ENCODE peak calls at places on chromosome 13, in seven cellular contexts. One of them, this sample, is unnamed.

GRCh38 chr13:40190656-40191100 is 475.8 kb downstream of the FOXO1 start:
- DNase-seq in astrocyte of the cerebellum: peak
- DNase-seq in left ventricle myocardium inferior: no peak
- DNase-seq in heart right ventricle: no peak
- DNase-seq in bronchial epithelial cell: peak
- DNase-seq in retinal pigment epithelial cell: peak
- DNase-seq in upper lobe of right lung: no peak
- DNase-seq in this sample: no peak

GRCh38 chr13:94073006-94073744 is 406.3 kb downstream of the DCT start:
- DNase-seq in astrocyte of the cerebellum: peak
- DNase-seq in left ventricle myocardium inferior: no peak
- DNase-seq in heart right ventricle: no peak
- DNase-seq in bronchial epithelial cell: no peak
- DNase-seq in retinal pigment epithelial cell: no peak
- DNase-seq in upper lobe of right lung: no peak
- DNase-seq in this sample: no peak

GRCh38 chr13:109207618-109208017 is 578.2 kb downstream of the MYO16 start:
- DNase-seq in astrocyte of the cerebellum: no peak
- DNase-seq in left ventricle myocardium inferior: no peak
- DNase-seq in heart right ventricle: no peak
- DNase-seq in bronchial epithelial cell: no peak
- DNase-seq in retinal pigment epithelial cell: no peak
- DNase-seq in upper lobe of right lung: no peak
- DNase-seq in this sample: no peak

GRCh38 chr13:113544896-113545295 is 39.7 kb upstream of the TFDP1 start:
- DNase-seq in astrocyte of the cerebellum: no peak
- DNase-seq in left ventricle myocardium inferior: no peak
- DNase-seq in heart right ventricle: no peak
- DNase-seq in bronchial epithelial cell: no peak
- DNase-seq in retinal pigment epithelial cell: no peak
- DNase-seq in upper lobe of right lung: peak
- DNase-seq in this sample: no peak

GRCh38 chr13:73754727-73755292 is 379.4 kb downstream of the KLF12 start:
- DNase-seq in astrocyte of the cerebellum: peak
- DNase-seq in left ventricle myocardium inferior: no peak
- DNase-seq in heart right ventricle: no peak
- DNase-seq in bronchial epithelial cell: peak
- DNase-seq in retinal pigment epithelial cell: peak
- DNase-seq in upper lobe of right lung: no peak
- DNase-seq in this sample: no peak

GRCh38 chr13:50448535-50448981 is 394.9 kb downstream of the DLEU7 start:
- DNase-seq in astrocyte of the cerebellum: no peak
- DNase-seq in left ventricle myocardium inferior: no peak
- DNase-seq in heart right ventricle: no peak
- DNase-seq in bronchial epithelial cell: peak
- DNase-seq in retinal pigment epithelial cell: no peak
- DNase-seq in upper lobe of right lung: no peak
- DNase-seq in this sample: no peak

GRCh38 chr13:30616927-30617314 is 799 bp upstream of the USPL1 start:
- DNase-seq in astrocyte of the cerebellum: peak
- DNase-seq in left ventricle myocardium inferior: peak
- DNase-seq in heart right ventricle: no peak
- DNase-seq in bronchial epithelial cell: peak
- DNase-seq in retinal pigment epithelial cell: peak
- DNase-seq in upper lobe of right lung: no peak
- DNase-seq in this sample: peak

GRCh38 chr13:23175920-23176319 is 4.9 kb upstream of the SGCG start:
- DNase-seq in astrocyte of the cerebellum: no peak
- DNase-seq in left ventricle myocardium inferior: no peak
- DNase-seq in heart right ventricle: no peak
- DNase-seq in bronchial epithelial cell: peak
- DNase-seq in retinal pigment epithelial cell: no peak
- DNase-seq in upper lobe of right lung: no peak
- DNase-seq in this sample: no peak

GRCh38 chr13:107765724-107766436 is 449.5 kb downstream of the LIG4 start:
- DNase-seq in astrocyte of the cerebellum: no peak
- DNase-seq in left ventricle myocardium inferior: no peak
- DNase-seq in heart right ventricle: no peak
- DNase-seq in bronchial epithelial cell: no peak
- DNase-seq in retinal pigment epithelial cell: no peak
- DNase-seq in upper lobe of right lung: no peak
- DNase-seq in this sample: no peak

GRCh38 chr13:51997641-51998330 is 13.5 kb downstream of the ATP7B start:
- DNase-seq in astrocyte of the cerebellum: no peak
- DNase-seq in left ventricle myocardium inferior: no peak
- DNase-seq in heart right ventricle: no peak
- DNase-seq in bronchial epithelial cell: no peak
- DNase-seq in retinal pigment epithelial cell: no peak
- DNase-seq in upper lobe of right lung: no peak
- DNase-seq in this sample: no peak

GRCh38 chr13:28355822-28356371 is 139.0 kb downstream of the FLT1 start:
- DNase-seq in astrocyte of the cerebellum: no peak
- DNase-seq in left ventricle myocardium inferior: no peak
- DNase-seq in heart right ventricle: no peak
- DNase-seq in bronchial epithelial cell: no peak
- DNase-seq in retinal pigment epithelial cell: peak
- DNase-seq in upper lobe of right lung: no peak
- DNase-seq in this sample: no peak

GRCh38 chr13:94331281-94331680 is 148.2 kb downstream of the DCT start:
- DNase-seq in astrocyte of the cerebellum: no peak
- DNase-seq in left ventricle myocardium inferior: no peak
- DNase-seq in heart right ventricle: no peak
- DNase-seq in bronchial epithelial cell: no peak
- DNase-seq in retinal pigment epithelial cell: no peak
- DNase-seq in upper lobe of right lung: no peak
- DNase-seq in this sample: no peak

GRCh38 chr13:39244561-39245230 is 206.4 kb downstream of the NHLRC3 start:
- DNase-seq in astrocyte of the cerebellum: no peak
- DNase-seq in left ventricle myocardium inferior: no peak
- DNase-seq in heart right ventricle: no peak
- DNase-seq in bronchial epithelial cell: no peak
- DNase-seq in retinal pigment epithelial cell: no peak
- DNase-seq in upper lobe of right lung: no peak
- DNase-seq in this sample: no peak

GRCh38 chr13:76917096-76917495 is 30.9 kb upstream of the KCTD12 start:
- DNase-seq in astrocyte of the cerebellum: no peak
- DNase-seq in left ventricle myocardium inferior: no peak
- DNase-seq in heart right ventricle: no peak
- DNase-seq in bronchial epithelial cell: peak
- DNase-seq in retinal pigment epithelial cell: no peak
- DNase-seq in upper lobe of right lung: no peak
- DNase-seq in this sample: no peak

GRCh38 chr13:20197361-20197834 is 4.7 kb upstream of the GJB2 start:
- DNase-seq in astrocyte of the cerebellum: peak
- DNase-seq in left ventricle myocardium inferior: no peak
- DNase-seq in heart right ventricle: no peak
- DNase-seq in bronchial epithelial cell: peak
- DNase-seq in retinal pigment epithelial cell: no peak
- DNase-seq in upper lobe of right lung: no peak
- DNase-seq in this sample: no peak

GRCh38 chr13:102700088-102701031 is 5.5 kb upstream of the METTL21C start:
- DNase-seq in astrocyte of the cerebellum: no peak
- DNase-seq in left ventricle myocardium inferior: no peak
- DNase-seq in heart right ventricle: no peak
- DNase-seq in bronchial epithelial cell: no peak
- DNase-seq in retinal pigment epithelial cell: peak
- DNase-seq in upper lobe of right lung: no peak
- DNase-seq in this sample: no peak

GRCh38 chr13:40648841-40649240 is 17.6 kb downstream of the FOXO1 start:
- DNase-seq in astrocyte of the cerebellum: no peak
- DNase-seq in left ventricle myocardium inferior: no peak
- DNase-seq in heart right ventricle: no peak
- DNase-seq in bronchial epithelial cell: peak
- DNase-seq in retinal pigment epithelial cell: no peak
- DNase-seq in upper lobe of right lung: no peak
- DNase-seq in this sample: no peak

GRCh38 chr13:94568443-94568842 is 27.5 kb downstream of the TGDS start:
- DNase-seq in astrocyte of the cerebellum: no peak
- DNase-seq in left ventricle myocardium inferior: no peak
- DNase-seq in heart right ventricle: no peak
- DNase-seq in bronchial epithelial cell: no peak
- DNase-seq in retinal pigment epithelial cell: no peak
- DNase-seq in upper lobe of right lung: no peak
- DNase-seq in this sample: no peak

GRCh38 chr13:37715606-37716015 is 117.0 kb upstream of the POSTN start:
- DNase-seq in astrocyte of the cerebellum: peak
- DNase-seq in left ventricle myocardium inferior: no peak
- DNase-seq in heart right ventricle: no peak
- DNase-seq in bronchial epithelial cell: peak
- DNase-seq in retinal pigment epithelial cell: no peak
- DNase-seq in upper lobe of right lung: no peak
- DNase-seq in this sample: no peak

GRCh38 chr13:113853518-113854237 is 10.2 kb downstream of the GAS6 start:
- DNase-seq in astrocyte of the cerebellum: no peak
- DNase-seq in left ventricle myocardium inferior: peak
- DNase-seq in heart right ventricle: no peak
- DNase-seq in bronchial epithelial cell: no peak
- DNase-seq in retinal pigment epithelial cell: no peak
- DNase-seq in upper lobe of right lung: no peak
- DNase-seq in this sample: no peak

GRCh38 chr13:35531551-35531950 is 55.1 kb upstream of the MAB21L1 start:
- DNase-seq in astrocyte of the cerebellum: no peak
- DNase-seq in left ventricle myocardium inferior: no peak
- DNase-seq in heart right ventricle: no peak
- DNase-seq in bronchial epithelial cell: no peak
- DNase-seq in retinal pigment epithelial cell: no peak
- DNase-seq in upper lobe of right lung: no peak
- DNase-seq in this sample: no peak

GRCh38 chr13:31588923-31589322 is 150.4 kb upstream of the RXFP2 start:
- DNase-seq in astrocyte of the cerebellum: no peak
- DNase-seq in left ventricle myocardium inferior: no peak
- DNase-seq in heart right ventricle: no peak
- DNase-seq in bronchial epithelial cell: no peak
- DNase-seq in retinal pigment epithelial cell: no peak
- DNase-seq in upper lobe of right lung: no peak
- DNase-seq in this sample: no peak

GRCh38 chr13:75537401-75538365 is at the start of gene COMMD6:
- DNase-seq in astrocyte of the cerebellum: peak
- DNase-seq in left ventricle myocardium inferior: peak
- DNase-seq in heart right ventricle: peak
- DNase-seq in bronchial epithelial cell: peak
- DNase-seq in retinal pigment epithelial cell: no peak
- DNase-seq in upper lobe of right lung: peak
- DNase-seq in this sample: peak

GRCh38 chr13:75530536-75530935 is 7.1 kb downstream of the COMMD6 start:
- DNase-seq in astrocyte of the cerebellum: no peak
- DNase-seq in left ventricle myocardium inferior: no peak
- DNase-seq in heart right ventricle: no peak
- DNase-seq in bronchial epithelial cell: no peak
- DNase-seq in retinal pigment epithelial cell: no peak
- DNase-seq in upper lobe of right lung: no peak
- DNase-seq in this sample: no peak

DNA sequence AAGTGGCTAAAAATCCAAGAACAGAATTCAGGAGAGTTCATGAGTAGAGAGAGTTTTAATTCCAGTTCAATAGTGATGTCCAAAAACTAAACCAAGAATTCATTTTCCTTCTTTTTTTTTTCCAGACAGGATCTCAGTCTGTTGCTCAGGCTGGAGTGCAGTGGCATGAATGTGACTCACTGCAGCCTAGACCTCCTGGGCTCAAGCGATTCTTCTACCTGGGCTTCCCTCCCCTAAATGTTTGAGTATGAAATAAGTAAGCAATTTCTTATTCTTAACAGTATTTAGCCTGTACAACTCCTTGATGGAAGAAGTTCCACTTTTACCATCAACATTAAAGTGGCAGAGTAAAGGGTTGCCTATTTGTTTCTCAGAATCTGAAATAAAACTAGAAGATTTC is 3.8 kb downstream of the COMMD6 start:
- DNase-seq in astrocyte of the cerebellum: no peak
- DNase-seq in left ventricle myocardium inferior: no peak
- DNase-seq in heart right ventricle: no peak
- DNase-seq in bronchial epithelial cell: no peak
- DNase-seq in retinal pigment epithelial cell: no peak
- DNase-seq in upper lobe of right lung: no peak
- DNase-seq in this sample: no peak
- TF ChIP-seq CTCF in astrocyte of the cerebellum: no peak
- TF ChIP-seq CTCF in left ventricle myocardium inferior: no peak
- TF ChIP-seq CTCF in heart right ventricle: no peak
- TF ChIP-seq CTCF in bronchial epithelial cell: no peak
- TF ChIP-seq CTCF in retinal pigment epithelial cell: no peak
- TF ChIP-seq CTCF in upper lobe of right lung: no peak
- TF ChIP-seq CTCF in this sample: no peak

DNA sequence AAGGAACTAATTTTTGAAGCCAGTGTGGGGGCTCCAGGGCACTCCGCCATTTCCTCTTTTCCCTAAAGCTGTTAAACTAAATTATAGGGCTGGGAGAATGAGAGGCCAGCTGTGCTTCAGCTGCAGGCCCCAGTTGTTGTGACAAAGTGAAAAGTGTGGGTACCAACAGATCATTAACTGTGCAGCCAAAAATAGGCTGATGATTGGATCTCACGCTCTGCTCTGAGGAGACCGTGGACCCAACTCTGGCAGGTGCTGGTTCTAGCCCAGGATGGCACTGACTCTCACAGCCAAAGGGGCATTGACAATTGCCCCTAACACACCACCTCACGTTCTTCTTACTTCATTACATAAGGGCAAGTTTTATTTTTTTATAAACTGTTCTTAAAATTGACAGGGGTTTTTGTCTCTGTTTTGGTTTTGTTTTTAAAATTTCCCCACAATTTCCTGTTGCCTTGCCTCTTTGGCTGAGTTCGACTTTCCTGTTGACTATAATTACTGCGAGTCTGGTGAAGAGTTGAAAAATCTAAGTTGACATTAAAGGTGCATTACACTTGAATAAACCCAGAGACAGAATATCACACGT is 391.0 kb downstream of the FGF9 start:
- DNase-seq in astrocyte of the cerebellum: no peak
- DNase-seq in left ventricle myocardium inferior: no peak
- DNase-seq in heart right ventricle: no peak
- DNase-seq in bronchial epithelial cell: no peak
- DNase-seq in retinal pigment epithelial cell: no peak
- DNase-seq in upper lobe of right lung: no peak
- DNase-seq in this sample: peak
- H3K4me3 ChIP-seq in astrocyte of the cerebellum: no peak
- H3K4me3 ChIP-seq in left ventricle myocardium inferior: no peak
- H3K4me3 ChIP-seq in heart right ventricle: no peak
- H3K4me3 ChIP-seq in bronchial epithelial cell: no peak
- H3K4me3 ChIP-seq in retinal pigment epithelial cell: no peak
- H3K4me3 ChIP-seq in upper lobe of right lung: no peak
- H3K4me3 ChIP-seq in this sample: peak

DNA sequence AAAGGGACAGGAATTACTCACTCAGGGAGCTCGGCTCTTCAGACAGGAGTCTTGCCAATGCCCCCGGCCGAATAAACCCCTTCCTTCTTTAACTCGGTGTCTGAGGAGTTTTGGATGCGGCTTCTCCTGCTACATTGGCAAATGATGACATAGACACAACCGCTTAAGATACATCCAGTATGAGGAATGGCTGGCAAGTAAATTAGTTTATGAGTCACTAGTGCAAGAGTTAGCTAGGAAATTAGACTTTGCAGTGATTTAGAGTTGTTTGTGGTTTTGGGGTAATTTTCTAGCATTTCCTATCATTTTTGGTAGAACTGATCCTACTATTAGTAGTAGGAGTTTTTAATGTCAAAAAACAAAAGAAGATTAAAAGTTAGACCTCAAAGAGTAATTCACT is 166.2 kb downstream of the SLITRK1 start:
- DNase-seq in astrocyte of the cerebellum: no peak
- DNase-seq in left ventricle myocardium inferior: no peak
- DNase-seq in heart right ventricle: no peak
- DNase-seq in bronchial epithelial cell: no peak
- DNase-seq in retinal pigment epithelial cell: no peak
- DNase-seq in upper lobe of right lung: no peak
- DNase-seq in this sample: no peak
- TF ChIP-seq CTCF in astrocyte of the cerebellum: no peak
- TF ChIP-seq CTCF in left ventricle myocardium inferior: no peak
- TF ChIP-seq CTCF in heart right ventricle: no peak
- TF ChIP-seq CTCF in bronchial epithelial cell: no peak
- TF ChIP-seq CTCF in retinal pigment epithelial cell: no peak
- TF ChIP-seq CTCF in upper lobe of right lung: no peak
- TF ChIP-seq CTCF in this sample: no peak

GRCh38 chr13:100828226-100828625 is 153.6 kb upstream of the TMTC4 start:
- DNase-seq in astrocyte of the cerebellum: no peak
- DNase-seq in left ventricle myocardium inferior: no peak
- DNase-seq in heart right ventricle: no peak
- DNase-seq in bronchial epithelial cell: no peak
- DNase-seq in retinal pigment epithelial cell: no peak
- DNase-seq in upper lobe of right lung: no peak
- DNase-seq in this sample: no peak
- H3K4me3 ChIP-seq in astrocyte of the cerebellum: no peak
- H3K4me3 ChIP-seq in left ventricle myocardium inferior: no peak
- H3K4me3 ChIP-seq in heart right ventricle: no peak
- H3K4me3 ChIP-seq in bronchial epithelial cell: no peak
- H3K4me3 ChIP-seq in retinal pigment epithelial cell: no peak
- H3K4me3 ChIP-seq in upper lobe of right lung: no peak
- H3K4me3 ChIP-seq in this sample: no peak

This sample was measured in GM12864.